ENCODE peak calls at places on chromosomes 16 and 17, in nine cellular contexts. H is effector memory CD4-positive, alpha-beta T cell; Y is mucosa of descending colon; O is right lobe of liver; P is tibial nerve; I is left ventricle myocardium inferior; L is lower leg skin; V is choroid plexus epithelial cell; C is SK-N-SH. B is an unnamed sample.

GRCh38 chr16:11232852-11233726 is 22.9 kb downstream of the SOCS1 start:
- DNase-seq in H (peak), Y (peak), O (no peak), P (no peak), I (no peak), L (no peak), V (no peak), C (no peak), B (peak)

GRCh38 chr16:67158637-67159600 is 790 bp downstream of the TRADD start:
- DNase-seq in H (peak), Y (peak), O (no peak), P (no peak), I (peak), L (no peak), V (no peak), C (peak), B (peak)

GRCh38 chr17:45019177-45019711 is 32.2 kb downstream of the DCAKD start:
- DNase-seq in H (peak), Y (peak), O (peak), P (peak), I (peak), L (no peak), V (peak), C (peak), B (no peak)

GRCh38 chr17:10041916-10042588 is 137.0 kb upstream of the RCVRN start:
- DNase-seq in H (no peak), Y (no peak), O (no peak), P (no peak), I (no peak), L (no peak), V (no peak), C (no peak), B (no peak)

GRCh38 chr17:75012320-75013076 is at the start of gene MRPL58:
- DNase-seq in H (peak), Y (peak), O (peak), P (peak), I (peak), L (peak), V (peak), C (peak), B (peak)

GRCh38 chr17:81928497-81929252 is 1.1 kb upstream of the MAFG start:
- DNase-seq in H (no peak), Y (no peak), O (no peak), P (no peak), I (peak), L (no peak), V (no peak), C (peak), B (no peak)

GRCh38 chr17:20173091-20173490 is 163.9 kb downstream of the SPECC1 start:
- DNase-seq in H (no peak), Y (no peak), O (no peak), P (no peak), I (no peak), L (no peak), V (peak), C (no peak), B (no peak)

GRCh38 chr16:85902366-85903155 is 3.6 kb downstream of the IRF8 start:
- DNase-seq in H (peak), Y (no peak), O (no peak), P (no peak), I (no peak), L (no peak), V (no peak), C (no peak), B (no peak)

GRCh38 chr17:39950871-39951348 is 11.9 kb upstream of the GSDMA start:
- DNase-seq in H (no peak), Y (no peak), O (peak), P (no peak), I (peak), L (no peak), V (peak), C (no peak), B (no peak)

GRCh38 chr16:88306860-88307545 is 75.8 kb upstream of the ZNF469 start:
- DNase-seq in H (no peak), Y (no peak), O (no peak), P (no peak), I (peak), L (no peak), V (peak), C (no peak), B (no peak)

GRCh38 chr16:68823401-68823800 is 19.9 kb upstream of the TANGO6 start:
- DNase-seq in H (no peak), Y (no peak), O (no peak), P (no peak), I (no peak), L (no peak), V (peak), C (no peak), B (no peak)

GRCh38 chr16:87570938-87571867 is 31.1 kb upstream of the JPH3 start:
- DNase-seq in H (no peak), Y (peak), O (peak), P (no peak), I (peak), L (peak), V (peak), C (peak), B (no peak)

GRCh38 chr17:64732336-64733006 is 70.4 kb upstream of the SMURF2 start:
- DNase-seq in H (no peak), Y (no peak), O (peak), P (peak), I (peak), L (no peak), V (peak), C (peak), B (no peak)

GRCh38 chr17:61795546-61795945 is 67.8 kb downstream of the BRIP1 start:
- DNase-seq in H (no peak), Y (no peak), O (no peak), P (no peak), I (no peak), L (no peak), V (no peak), C (no peak), B (no peak)

GRCh38 chr16:25258856-25259179 is 1.2 kb upstream of the ZKSCAN2 start:
- DNase-seq in H (peak), Y (no peak), O (no peak), P (no peak), I (no peak), L (no peak), V (no peak), C (no peak), B (peak)

GRCh38 chr17:4738136-4739121 is 1.2 kb upstream of the ZMYND15 start:
- DNase-seq in H (peak), Y (peak), O (no peak), P (no peak), I (no peak), L (no peak), V (no peak), C (no peak), B (peak)

GRCh38 chr16:12078405-12079245 is 102.1 kb downstream of the SNX29 start:
- DNase-seq in H (no peak), Y (no peak), O (peak), P (no peak), I (no peak), L (no peak), V (no peak), C (no peak), B (peak)

GRCh38 chr16:49096191-49096945 is 185.3 kb downstream of the CBLN1 start:
- DNase-seq in H (no peak), Y (no peak), O (no peak), P (no peak), I (no peak), L (no peak), V (no peak), C (no peak), B (no peak)

GRCh38 chr17:4948997-4949320 is 629 bp upstream of the PFN1 start:
- DNase-seq in H (peak), Y (peak), O (peak), P (no peak), I (peak), L (peak), V (peak), C (peak), B (peak)

GRCh38 chr17:16158721-16159120 is 56.6 kb downstream of the NCOR1 start:
- DNase-seq in H (no peak), Y (no peak), O (no peak), P (no peak), I (no peak), L (no peak), V (peak), C (no peak), B (no peak)
- H3K4me3 ChIP-seq in H (no peak), Y (no peak), O (no peak), P (no peak), I (no peak), L (no peak), V (no peak), C (no peak), B (no peak)

DNA sequence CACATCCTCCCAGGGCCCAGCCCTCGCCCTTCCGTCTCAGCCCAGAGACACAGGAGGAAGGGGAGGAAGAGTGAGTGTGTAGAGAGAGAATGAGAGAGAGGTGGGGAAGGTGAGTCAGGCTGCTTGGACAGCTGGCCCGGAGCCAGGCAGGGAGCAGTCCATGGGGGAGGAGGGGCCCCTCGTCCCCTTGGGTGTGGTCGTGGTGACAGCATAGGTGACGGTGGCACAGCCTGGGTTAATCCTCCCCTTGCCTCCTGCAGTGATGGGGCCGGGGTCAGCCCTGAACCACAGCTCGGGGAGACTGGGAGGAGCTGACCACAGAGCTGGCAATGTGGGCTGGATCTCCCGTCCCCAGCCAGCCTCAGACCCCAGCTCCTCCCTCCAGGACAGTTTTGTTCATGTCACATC is 36.5 kb downstream of the FA2H start:
- DNase-seq in H (no peak), Y (no peak), O (no peak), P (no peak), I (no peak), L (no peak), V (no peak), C (peak), B (no peak)
- H3K4me3 ChIP-seq in H (no peak), Y (no peak), O (no peak), P (no peak), I (no peak), L (no peak), V (no peak), C (no peak), B (no peak)

GRCh38 chr17:78884148-78884870 is 18.7 kb downstream of the CEP295NL start:
- DNase-seq in H (no peak), Y (no peak), O (no peak), P (no peak), I (no peak), L (no peak), V (no peak), C (no peak), B (no peak)
- H3K4me3 ChIP-seq in H (no peak), Y (no peak), O (no peak), P (peak), I (peak), L (no peak), V (peak), C (peak), B (no peak)

GRCh38 chr17:17204041-17204591 is 2.0 kb downstream of the PLD6 start:
- DNase-seq in H (no peak), Y (no peak), O (no peak), P (no peak), I (peak), L (peak), V (no peak), C (no peak), B (no peak)

GRCh38 chr17:17206913-17207368 is 808 bp upstream of the PLD6 start:
- DNase-seq in H (no peak), Y (no peak), O (no peak), P (peak), I (no peak), L (peak), V (no peak), C (no peak), B (no peak)

GRCh38 chr17:17206149-17206912 is at the start of gene PLD6:
- DNase-seq in H (peak), Y (peak), O (peak), P (peak), I (peak), L (peak), V (peak), C (peak), B (peak)

GRCh38 chr17:17204635-17205231 is 1.4 kb downstream of the PLD6 start:
- DNase-seq in H (no peak), Y (no peak), O (no peak), P (no peak), I (no peak), L (no peak), V (no peak), C (no peak), B (no peak)

GRCh38 chr17:17205368-17206148 is 575 bp downstream of the PLD6 start:
- DNase-seq in H (peak), Y (peak), O (peak), P (peak), I (peak), L (peak), V (peak), C (peak), B (peak)
- H3K4me3 ChIP-seq in H (peak), Y (no peak), O (peak), P (peak), I (peak), L (peak), V (peak), C (peak), B (peak)

B was measured in CD4-positive, CD25-positive, alpha-beta regulatory T cell.